ENCODE peak calls at places on chromosome 19, in five cellular contexts. M is A549, W is H1, F is HepG2, N is IMR-90. K is an unnamed sample.

GRCh38 chr19:15787611-15788155 is at the start of gene OR10H5:
- DNase-seq in M (no peak), W (no peak), F (no peak), N (no peak), K (no peak)

GRCh38 chr19:2035590-2035991 is 15.5 kb downstream of the MKNK2 start:
- DNase-seq in M (no peak), W (peak), F (no peak), N (no peak), K (no peak)

GRCh38 chr19:289651-290538 is 1.3 kb downstream of the PLPP2 start:
- DNase-seq in M (peak), W (peak), F (peak), N (peak), K (peak)

GRCh38 chr19:13043285-13043684 is 48.0 kb downstream of the NFIX start:
- DNase-seq in M (no peak), W (no peak), F (no peak), N (no peak), K (no peak)

GRCh38 chr19:1469936-1470863 is 8.8 kb downstream of the C19orf25 start:
- DNase-seq in M (no peak), W (peak), F (no peak), N (no peak), K (peak)

GRCh38 chr19:1125601-1126533 is 22.1 kb downstream of the GPX4 start:
- DNase-seq in M (no peak), W (no peak), F (no peak), N (peak), K (no peak)

GRCh38 chr19:2166741-2167738 is 3.3 kb downstream of the DOT1L start:
- DNase-seq in M (no peak), W (no peak), F (peak), N (peak), K (peak)

GRCh38 chr19:15251749-15252397 is 19.6 kb upstream of the EPHX3 start:
- DNase-seq in M (peak), W (peak), F (peak), N (peak), K (peak)

GRCh38 chr19:14149509-14149994 is 13.2 kb upstream of the ASF1B start:
- DNase-seq in M (no peak), W (no peak), F (no peak), N (no peak), K (no peak)

GRCh38 chr19:33772102-33772857 is 24.4 kb upstream of the KCTD15 start:
- DNase-seq in M (no peak), W (no peak), F (no peak), N (no peak), K (no peak)

GRCh38 chr19:13974073-13974472 is 21.8 kb downstream of the DCAF15 start:
- DNase-seq in M (no peak), W (peak), F (no peak), N (no peak), K (peak)

GRCh38 chr19:57056972-57057371 is 62.8 kb upstream of the USP29 start:
- DNase-seq in M (no peak), W (no peak), F (no peak), N (peak), K (no peak)

GRCh38 chr19:15331419-15332310 is 674 bp downstream of the BRD4 start:
- DNase-seq in M (peak), W (peak), F (no peak), N (no peak), K (peak)

GRCh38 chr19:48926909-48927308 is 6.6 kb upstream of the DHDH start:
- DNase-seq in M (peak), W (no peak), F (no peak), N (peak), K (peak)

GRCh38 chr19:23002690-23003422 is at the start of gene ZNF728:
- DNase-seq in M (no peak), W (no peak), F (no peak), N (no peak), K (peak)

GRCh38 chr19:35430382-35431146 is 17.5 kb upstream of the FFAR2 start:
- DNase-seq in M (no peak), W (no peak), F (no peak), N (no peak), K (no peak)

GRCh38 chr19:47573076-47574026 is at the start of gene ZNF541:
- DNase-seq in M (no peak), W (no peak), F (no peak), N (peak), K (peak)

GRCh38 chr19:56138069-56138468 is 3.0 kb upstream of the ZNF444 start:
- DNase-seq in M (no peak), W (no peak), F (peak), N (no peak), K (no peak)

GRCh38 chr19:49930483-49931011 is 1.2 kb upstream of the NUP62 start:
- DNase-seq in M (no peak), W (peak), F (no peak), N (no peak), K (peak)

GRCh38 chr19:11152318-11153062 is 3.1 kb downstream of the SPC24 start:
- DNase-seq in M (no peak), W (no peak), F (no peak), N (peak), K (no peak)

GRCh38 chr19:17488593-17489391 is 18.5 kb downstream of the SLC27A1 start:
- DNase-seq in M (no peak), W (peak), F (peak), N (no peak), K (peak)

GRCh38 chr19:38070573-38070972 is 153.4 kb downstream of the DPF1 start:
- DNase-seq in M (no peak), W (no peak), F (no peak), N (peak), K (no peak)

GRCh38 chr19:27773318-27774094 is 1439.4 kb downstream of the UQCRFS1 start:
- DNase-seq in M (no peak), W (no peak), F (no peak), N (no peak), K (no peak)

GRCh38 chr19:47550129-47550528 is 22.8 kb downstream of the ZNF541 start:
- DNase-seq in M (no peak), W (no peak), F (no peak), N (no peak), K (no peak)

GRCh38 chr19:33177417-33177976 is 16.6 kb upstream of the LRP3 start:
- DNase-seq in M (peak), W (peak), F (peak), N (no peak), K (peak)

GRCh38 chr19:32199501-32200040 is 145.8 kb upstream of the ZNF507 start:
- DNase-seq in M (no peak), W (peak), F (no peak), N (no peak), K (no peak)

GRCh38 chr19:1269478-1270167 is 491 bp downstream of the CIRBP start:
- DNase-seq in M (peak), W (peak), F (peak), N (peak), K (peak)

GRCh38 chr19:58009301-58009665 is 6.7 kb upstream of the ZNF606 start:
- DNase-seq in M (no peak), W (no peak), F (no peak), N (no peak), K (no peak)

GRCh38 chr19:511101-511841 is 4.0 kb downstream of the TPGS1 start:
- DNase-seq in M (no peak), W (peak), F (no peak), N (peak), K (no peak)

GRCh38 chr19:35560271-35560670 is 3.2 kb downstream of the ATP4A start:
- DNase-seq in M (no peak), W (no peak), F (no peak), N (no peak), K (no peak)

GRCh38 chr19:53019684-53020083 is 6.0 kb downstream of the ERVV-1 start:
- DNase-seq in M (no peak), W (peak), F (no peak), N (no peak), K (peak)

GRCh38 chr19:35107541-35107939 is 8.1 kb upstream of the FXYD3 start:
- DNase-seq in M (no peak), W (no peak), F (peak), N (no peak), K (peak)

GRCh38 chr19:56245062-56245740 is 27.3 kb upstream of the EDDM13 start:
- DNase-seq in M (no peak), W (no peak), F (no peak), N (peak), K (no peak)

GRCh38 chr19:40279761-40280607 is 5.2 kb downstream of the AKT2 start:
- DNase-seq in M (no peak), W (no peak), F (no peak), N (no peak), K (no peak)

GRCh38 chr19:40279120-40279551 is 6.0 kb downstream of the AKT2 start:
- DNase-seq in M (no peak), W (no peak), F (no peak), N (peak), K (no peak)

GRCh38 chr19:40280608-40281221 is 4.4 kb downstream of the AKT2 start:
- DNase-seq in M (no peak), W (no peak), F (no peak), N (no peak), K (no peak)

GRCh38 chr19:40277356-40277755 is 7.8 kb downstream of the AKT2 start:
- DNase-seq in M (no peak), W (no peak), F (no peak), N (no peak), K (no peak)

GRCh38 chr19:40278361-40279045 is 6.6 kb downstream of the AKT2 start:
- DNase-seq in M (no peak), W (no peak), F (no peak), N (no peak), K (no peak)
- TF ChIP-seq MAFK in M (no peak), W (no peak), F (no peak), N (no peak), K (no peak)

GRCh38 chr19:54430306-54431254 is 15.3 kb downstream of the TTYH1 start:
- DNase-seq in M (no peak), W (peak), F (no peak), N (no peak), K (peak)

GRCh38 chr19:54432144-54432738 is 16.8 kb upstream of the LENG8 start:
- DNase-seq in M (no peak), W (no peak), F (no peak), N (no peak), K (no peak)

GRCh38 chr19:54429176-54429495 is 13.9 kb downstream of the TTYH1 start:
- DNase-seq in M (no peak), W (no peak), F (no peak), N (no peak), K (no peak)

GRCh38 chr19:54429545-54430227 is 14.4 kb downstream of the TTYH1 start:
- DNase-seq in M (no peak), W (peak), F (no peak), N (no peak), K (no peak)

GRCh38 chr19:54431255-54431838 is 16.1 kb downstream of the TTYH1 start:
- DNase-seq in M (no peak), W (no peak), F (no peak), N (peak), K (no peak)
- TF ChIP-seq MAFK in M (no peak), W (no peak), F (no peak), N (no peak), K (no peak)

DNA sequence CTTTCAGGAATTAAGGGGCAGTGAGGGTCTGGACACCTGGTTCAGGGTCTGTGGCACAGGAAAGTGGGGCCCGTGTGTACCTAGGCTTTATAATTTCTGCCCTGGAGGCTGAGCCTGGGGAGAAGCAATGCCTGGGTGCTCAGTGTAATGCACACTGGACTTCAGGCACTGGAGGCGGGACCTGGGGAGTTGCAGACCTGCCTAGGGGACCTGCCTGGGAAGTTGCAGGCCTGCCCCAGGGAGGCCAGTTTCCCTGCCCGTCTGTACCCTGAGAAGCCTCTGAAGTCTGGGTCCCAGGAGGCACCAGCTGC is 2.5 kb upstream of the TMEM59L start:
- DNase-seq in M (no peak), W (no peak), F (no peak), N (no peak), K (no peak)
- TF ChIP-seq MAFK in M (no peak), W (no peak), F (no peak), N (no peak), K (no peak)

GRCh38 chr19:5247957-5248705 is 92.5 kb downstream of the PTPRS start:
- DNase-seq in M (no peak), W (no peak), F (no peak), N (no peak), K (no peak)
- TF ChIP-seq MAFK in M (no peak), W (no peak), F (no peak), N (no peak), K (no peak)

GRCh38 chr19:42032428-42032827 is 37.6 kb downstream of the GRIK5 start:
- DNase-seq in M (no peak), W (peak), F (no peak), N (no peak), K (no peak)
- TF ChIP-seq MAFK in M (no peak), W (no peak), F (no peak), N (no peak), K (no peak)

GRCh38 chr19:5023128-5023571 is 54.2 kb downstream of the KDM4B start:
- DNase-seq in M (no peak), W (no peak), F (no peak), N (no peak), K (no peak)
- TF ChIP-seq MAFK in M (no peak), W (no peak), F (no peak), N (no peak), K (no peak)

DNA sequence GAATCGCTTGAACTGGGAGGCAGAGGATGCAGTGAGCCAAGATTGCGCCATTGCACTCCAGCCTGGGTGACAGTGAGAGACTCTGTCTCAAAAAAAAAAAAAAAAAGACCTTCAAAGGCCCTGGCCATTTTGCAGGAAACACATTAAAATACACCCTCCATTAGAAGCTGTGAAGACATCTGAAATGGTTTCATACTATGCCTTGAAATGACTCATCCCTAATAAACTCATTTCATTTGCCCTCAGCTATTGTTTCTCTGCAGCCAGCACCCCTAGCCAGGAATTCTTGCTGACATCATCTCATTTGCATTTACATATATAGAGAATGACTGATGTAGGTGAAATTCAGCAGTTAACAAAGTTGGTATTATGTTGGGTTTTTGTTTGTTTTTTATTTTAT is 8.7 kb downstream of the EML2 start:
- DNase-seq in M (peak), W (no peak), F (no peak), N (peak), K (no peak)
- TF ChIP-seq MAFK in M (peak), W (no peak), F (peak), N (peak), K (peak)

GRCh38 chr19:6664916-6665315 is 5.0 kb downstream of the TNFSF14 start:
- DNase-seq in M (no peak), W (no peak), F (no peak), N (no peak), K (no peak)

GRCh38 chr19:6663236-6664187 is 6.4 kb downstream of the TNFSF14 start:
- DNase-seq in M (no peak), W (no peak), F (no peak), N (no peak), K (no peak)

GRCh38 chr19:6662692-6663091 is 7.3 kb downstream of the TNFSF14 start:
- DNase-seq in M (no peak), W (no peak), F (no peak), N (no peak), K (no peak)

DNA sequence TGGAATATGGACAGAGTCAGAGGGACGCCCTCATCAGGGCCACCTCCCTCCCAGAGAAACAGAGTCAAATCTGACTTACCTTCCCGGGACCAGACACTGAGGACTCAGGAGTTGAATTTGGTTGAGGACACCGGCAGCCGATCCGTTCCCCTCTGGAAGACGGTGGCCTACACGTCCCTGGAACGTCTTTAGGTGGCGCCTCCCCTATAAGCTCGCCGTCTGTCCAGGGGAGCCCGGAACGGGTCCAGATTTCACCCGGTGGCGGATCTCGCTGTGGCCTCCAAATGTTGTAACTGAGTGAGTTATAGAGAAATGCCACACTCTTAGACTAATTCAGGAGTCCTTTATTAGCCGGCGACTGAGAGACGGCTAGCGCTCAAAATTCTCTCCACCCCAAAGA is 9.0 kb downstream of the TNFSF14 start:
- DNase-seq in M (no peak), W (no peak), F (no peak), N (no peak), K (no peak)
- TF ChIP-seq MAFK in M (no peak), W (no peak), F (no peak), N (no peak), K (no peak)

DNA sequence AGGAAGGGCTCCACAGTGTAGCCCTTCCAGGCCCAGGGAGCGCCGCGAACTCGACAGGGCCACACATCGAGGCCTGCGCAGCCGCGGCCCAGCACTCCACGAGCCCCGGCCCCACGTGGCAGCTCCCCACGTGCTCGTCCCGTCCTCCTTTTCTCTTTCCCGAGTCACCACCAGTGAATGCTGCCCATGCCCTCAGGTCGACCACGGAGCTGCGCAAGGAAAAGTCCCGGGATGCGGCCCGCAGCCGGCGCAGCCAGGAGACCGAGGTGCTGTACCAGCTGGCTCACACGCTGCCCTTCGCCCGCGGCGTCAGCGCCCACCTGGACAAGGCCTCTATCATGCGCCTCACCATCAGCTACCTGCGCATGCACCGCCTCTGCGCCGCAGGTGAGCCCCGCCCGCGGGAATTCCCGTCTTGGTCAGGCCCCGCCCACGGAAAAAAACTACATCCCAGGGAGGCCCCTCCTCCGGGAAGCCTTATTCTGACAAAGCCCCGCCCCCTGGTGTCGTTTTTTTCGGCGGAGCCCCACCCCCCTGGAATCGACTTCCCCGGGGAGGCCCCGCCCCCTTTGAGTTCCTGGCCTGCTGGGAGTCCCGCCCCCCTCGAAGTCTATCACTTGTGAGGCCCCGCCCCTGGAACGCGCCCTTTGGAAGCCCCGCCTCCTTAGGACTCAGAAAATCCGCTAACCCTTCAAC is 7.0 kb downstream of the HIF3A start:
- DNase-seq in M (peak), W (peak), F (no peak), N (no peak), K (peak)
- TF ChIP-seq MAFK in M (no peak), W (no peak), F (no peak), N (no peak), K (no peak)

GRCh38 chr19:3479177-3479818 is 1.0 kb downstream of the SMIM24 start:
- DNase-seq in M (no peak), W (peak), F (no peak), N (no peak), K (peak)
- TF ChIP-seq MAFK in M (no peak), W (no peak), F (no peak), N (no peak), K (no peak)

K was measured in K562.